ENCODE peak calls at places on chromosomes 16 and 17, in eight cellular contexts. V is stimulated activated CD8-positive, alpha-beta memory T cell treated with anti-CD3 and anti-CD28 coated beads, Interleukin-15, amount 100 ng/mL, for 4 hours; A is kidney tubule cell; L is effector memory CD8-positive, alpha-beta T cell; P is anterior cingulate cortex; I is skeletal muscle cell; J is H54; E is cardiac muscle cell. O is an unnamed sample.

GRCh38 chr17:40111221-40112128 is 10.3 kb upstream of the MSL1 start:
- DNase-seq in L (peak; percentile 49), V (peak; percentile 60), J (peak; percentile 83), I (peak; percentile 89), A (peak; percentile 92), E (peak; percentile 95), P (peak; percentile 76), O (peak; percentile 96)

GRCh38 chr16:4679854-4680636 is 13.3 kb upstream of the NUDT16L1 start:
- DNase-seq in I (no peak), V (no peak), J (no peak), E (no peak), L (no peak), P (peak; percentile 50), A (peak; percentile 81), O (peak; percentile 49)

GRCh38 chr17:1720856-1721386 is 3.6 kb upstream of the WDR81 start:
- DNase-seq in I (no peak), V (no peak), A (peak; percentile 65), J (no peak), L (peak; percentile 62), P (no peak), E (peak; percentile 63), O (no peak)

GRCh38 chr17:40910441-40910841 is 25.4 kb upstream of the KRT20 start:
- DNase-seq in L (no peak), E (no peak), I (peak; percentile 72), A (no peak), J (no peak), V (no peak), P (no peak), O (peak; percentile 79)

GRCh38 chr16:63553980-63554379 is 1517.7 kb upstream of the CDH8 start:
- DNase-seq in A (no peak), J (no peak), I (no peak), E (no peak), V (no peak), P (no peak), L (no peak), O (no peak)

GRCh38 chr16:68179855-68180254 is 56.1 kb downstream of the ESRP2 start:
- DNase-seq in E (no peak), L (no peak), J (no peak), A (no peak), I (no peak), V (no peak), P (no peak), O (no peak)

GRCh38 chr17:39194089-39194984 is 3.1 kb downstream of the CACNB1 start:
- DNase-seq in V (no peak), E (peak; percentile 84), J (no peak), A (no peak), P (peak; percentile 70), L (no peak), I (peak; percentile 20), O (no peak)

GRCh38 chr17:17650959-17651358 is 30.3 kb upstream of the RAI1 start:
- DNase-seq in A (no peak), L (no peak), V (no peak), P (no peak), J (no peak), E (no peak), I (no peak), O (no peak)

GRCh38 chr17:81056352-81056751 is 21.4 kb downstream of the BAIAP2 start:
- DNase-seq in I (no peak), E (no peak), A (no peak), J (no peak), V (no peak), P (no peak), L (no peak), O (no peak)

GRCh38 chr17:59786536-59787319 is 79.3 kb downstream of the VMP1 start:
- DNase-seq in P (no peak), J (peak; percentile 40), V (peak; percentile 81), I (peak; percentile 99), A (peak; percentile 99), E (peak; percentile 72), L (peak; percentile 64), O (peak; percentile 100)

GRCh38 chr17:43784628-43785101 is 4.4 kb downstream of the CFAP97D1 start:
- DNase-seq in I (peak; percentile 45), P (no peak), J (no peak), A (peak; percentile 50), E (no peak), L (no peak), V (no peak), O (peak; percentile 66)

GRCh38 chr17:72554508-72554907 is 433.7 kb downstream of the SOX9 start:
- DNase-seq in J (no peak), V (no peak), A (no peak), L (no peak), E (no peak), I (no peak), P (no peak), O (no peak)

GRCh38 chr17:50476545-50477315 is 1.9 kb upstream of the RSAD1 start:
- DNase-seq in P (no peak), J (no peak), V (no peak), I (no peak), L (no peak), E (no peak), A (no peak), O (no peak)

GRCh38 chr17:1769826-1770477 is 8.1 kb downstream of the SERPINF1 start:
- DNase-seq in E (no peak), I (no peak), J (no peak), V (no peak), L (no peak), P (no peak), A (peak; percentile 68), O (no peak)

GRCh38 chr17:83179378-83179777 is 100.0 kb downstream of the METRNL start:
- DNase-seq in A (no peak), P (no peak), I (no peak), E (no peak), V (no peak), L (no peak), J (no peak), O (no peak)

GRCh38 chr16:27639588-27640276 is 89.8 kb downstream of the KATNIP start:
- DNase-seq in V (no peak), P (peak; percentile 27), J (peak; percentile 28), I (peak; percentile 12), A (peak; percentile 45), L (no peak), E (peak; percentile 72), O (no peak)

GRCh38 chr16:1564325-1564724 is 30.9 kb downstream of the TMEM204 start:
- DNase-seq in I (no peak), A (no peak), J (no peak), P (no peak), E (no peak), V (no peak), L (no peak), O (no peak)

GRCh38 chr17:43416998-43417891 is 18.5 kb downstream of the ARL4D start:
- DNase-seq in A (no peak), E (peak; percentile 26), L (no peak), V (no peak), J (peak; percentile 44), I (no peak), P (peak; percentile 81), O (no peak)

GRCh38 chr16:24737391-24737871 is 8.0 kb downstream of the TNRC6A start:
- DNase-seq in P (no peak), J (no peak), L (no peak), A (peak; percentile 35), I (no peak), E (no peak), V (no peak), O (peak; percentile 37)

GRCh38 chr17:81387235-81388060 is 7.8 kb upstream of the BAHCC1 start:
- DNase-seq in L (no peak), A (peak; percentile 47), J (no peak), E (peak; percentile 71), I (no peak), V (peak; percentile 27), P (peak; percentile 68), O (no peak)

GRCh38 chr17:63984206-63984605 is 11.5 kb upstream of the SCN4A start:
- DNase-seq in J (no peak), E (no peak), A (no peak), P (no peak), V (no peak), I (no peak), L (no peak), O (peak; percentile 56)

GRCh38 chr17:43823350-43824084 is 9.4 kb downstream of the MPP3 start:
- DNase-seq in L (no peak), A (no peak), V (no peak), P (no peak), E (no peak), J (no peak), I (no peak), O (no peak)

GRCh38 chr17:77420804-77421634 is 280.2 kb downstream of the SEC14L1 start:
- DNase-seq in A (peak; percentile 75), J (peak; percentile 40), I (peak; percentile 89), V (no peak), L (peak; percentile 64), P (no peak), E (peak; percentile 49), O (no peak)

O was measured in stromal cell of bone marrow.